ENCODE peak calls at places on chromosomes 5 and 9, in seven cellular contexts. F, P, N, K, D, Y and Q are unnamed samples.

GRCh38 chr9:127360829-127361228 is 36.1 kb upstream of the SLC2A8 start:
- DNase-seq in F (no peak), P (no peak), N (no peak), K (no peak), D (no peak), Y (no peak), Q (no peak)

GRCh38 chr9:130117376-130117775 is 54.8 kb upstream of the NCS1 start:
- DNase-seq in F (no peak), P (no peak), N (no peak), K (no peak), D (no peak), Y (no peak), Q (no peak)

GRCh38 chr9:33229359-33230120 is 10.4 kb upstream of the SPINK4 start:
- DNase-seq in F (no peak), P (no peak), N (no peak), K (no peak), D (peak), Y (peak), Q (no peak)

GRCh38 chr5:62974623-62975022 is 396.0 kb downstream of the LRRC70 start:
- DNase-seq in F (no peak), P (no peak), N (no peak), K (no peak), D (no peak), Y (no peak), Q (no peak)

GRCh38 chr9:134155812-134156360 is 8.5 kb downstream of the RNU6ATAC start:
- DNase-seq in F (no peak), P (no peak), N (no peak), K (no peak), D (no peak), Y (no peak), Q (no peak)

GRCh38 chr5:173321886-173322285 is 6.3 kb downstream of the STC2 start:
- DNase-seq in F (no peak), P (no peak), N (no peak), K (no peak), D (no peak), Y (no peak), Q (no peak)

GRCh38 chr5:53922508-53923498 is 362.4 kb downstream of the NDUFS4 start:
- DNase-seq in F (no peak), P (no peak), N (no peak), K (no peak), D (no peak), Y (no peak), Q (no peak)

GRCh38 chr5:150065346-150065745 is 21.0 kb downstream of the CSF1R start:
- DNase-seq in F (no peak), P (peak), N (no peak), K (no peak), D (no peak), Y (no peak), Q (no peak)

GRCh38 chr9:8857330-8858249 is 1058.0 kb upstream of the DMAC1 start:
- DNase-seq in F (peak), P (no peak), N (no peak), K (peak), D (peak), Y (peak), Q (no peak)

GRCh38 chr5:84274585-84275468 is 109.9 kb downstream of the EDIL3 start:
- DNase-seq in F (no peak), P (no peak), N (no peak), K (peak), D (no peak), Y (peak), Q (no peak)

GRCh38 chr5:74954919-74955318 is 88.7 kb upstream of the FAM169A start:
- DNase-seq in F (no peak), P (no peak), N (no peak), K (no peak), D (peak), Y (no peak), Q (no peak)

GRCh38 chr5:158058208-158058607 is 199.3 kb upstream of the CLINT1 start:
- DNase-seq in F (no peak), P (no peak), N (no peak), K (no peak), D (no peak), Y (no peak), Q (no peak)

GRCh38 chr5:159217236-159217635 is 7.9 kb upstream of the RNF145 start:
- DNase-seq in F (no peak), P (no peak), N (no peak), K (no peak), D (no peak), Y (no peak), Q (no peak)